ENCODE peak calls at places on chromosome 9, in five cellular contexts. A, Q, E, X and N are unnamed samples.

GRCh38 chr9:35859310-35859994 is 10.7 kb downstream of the OR13J1 start:
- DNase-seq in A (no peak), E (peak; percentile 81), Q (no peak), X (no peak), N (no peak)

GRCh38 chr9:120187758-120188157 is 392.2 kb downstream of the CDK5RAP2 start:
- DNase-seq in Q (no peak), A (no peak), X (no peak), E (peak; percentile 43), N (no peak)

GRCh38 chr9:113996531-113997001 is 81.5 kb downstream of the AMBP start:
- DNase-seq in A (peak; percentile 10), Q (no peak), X (no peak), E (peak; percentile 87), N (no peak)

GRCh38 chr9:7368410-7369292 is 430.9 kb downstream of the DMAC1 start:
- DNase-seq in X (no peak), Q (no peak), A (no peak), E (no peak), N (no peak)

GRCh38 chr9:81193362-81194339 is 495.7 kb downstream of the TLE1 start:
- DNase-seq in E (no peak), Q (no peak), A (no peak), X (no peak), N (no peak)

GRCh38 chr9:4393806-4394523 is 94.1 kb upstream of the GLIS3 start:
- DNase-seq in X (no peak), A (no peak), E (no peak), Q (no peak), N (no peak)

GRCh38 chr9:111828193-111828592 is 33.5 kb upstream of the SHOC1 start:
- DNase-seq in X (no peak), Q (no peak), A (no peak), E (no peak), N (no peak)

GRCh38 chr9:135494791-135495559 is 5.5 kb upstream of the MRPS2 start:
- DNase-seq in E (no peak), X (no peak), Q (no peak), A (peak; percentile 54), N (no peak)

GRCh38 chr9:89605181-89606048 is 603 bp downstream of the GADD45G start:
- DNase-seq in X (peak; percentile 44), A (peak; percentile 87), Q (no peak), E (no peak), N (peak; percentile 7)

GRCh38 chr9:129860653-129861446 is 25.6 kb downstream of the USP20 start:
- DNase-seq in Q (no peak), X (no peak), A (peak; percentile 57), E (no peak), N (no peak)

GRCh38 chr9:101326501-101326900 is 58.3 kb downstream of the BAAT start:
- DNase-seq in A (no peak), Q (no peak), X (no peak), E (no peak), N (no peak)

GRCh38 chr9:132324425-132324824 is 30.4 kb downstream of the SETX start:
- DNase-seq in Q (no peak), X (no peak), E (no peak), A (no peak), N (no peak)

GRCh38 chr9:114446036-114446435 is 58.3 kb upstream of the AKNA start:
- DNase-seq in E (no peak), X (no peak), A (no peak), Q (no peak), N (no peak)

GRCh38 chr9:129868571-129869486 is 33.6 kb downstream of the USP20 start:
- DNase-seq in E (no peak), Q (no peak), A (peak; percentile 87), X (no peak), N (no peak)

GRCh38 chr9:120741701-120742100 is 27.4 kb upstream of the MEGF9 start:
- DNase-seq in X (no peak), E (no peak), Q (no peak), A (no peak), N (no peak)

GRCh38 chr9:69143291-69143690 is 30.8 kb upstream of the TJP2 start:
- DNase-seq in Q (no peak), A (no peak), X (no peak), E (no peak), N (peak; percentile 8)

GRCh38 chr9:126698756-126699155 is 85.0 kb downstream of the LMX1B start:
- DNase-seq in E (no peak), X (no peak), A (peak; percentile 30), Q (no peak), N (no peak)

GRCh38 chr9:14361074-14361473 is 47.1 kb upstream of the NFIB start:
- DNase-seq in X (no peak), A (no peak), E (no peak), Q (no peak), N (no peak)

GRCh38 chr9:72579880-72580570 is 58.6 kb downstream of the TMC1 start:
- DNase-seq in X (no peak), E (no peak), A (no peak), Q (no peak), N (no peak)

GRCh38 chr9:28848671-28849070 is 1275.4 kb upstream of the C9orf72 start:
- DNase-seq in E (no peak), A (no peak), Q (no peak), X (no peak), N (no peak)

GRCh38 chr9:93089481-93089991 is 6.5 kb upstream of the CARD19 start:
- DNase-seq in A (peak; percentile 49), E (peak; percentile 79), Q (no peak), X (no peak), N (no peak)